ENCODE peak calls at places on chromosome 20, in six cellular contexts. One of them, this sample, is unnamed.

GRCh38 chr20:62922451-62922921 is 3.8 kb downstream of the DIDO1 start:
- DNase-seq in heart left ventricle: no peak
- DNase-seq in mammary epithelial cell: no peak
- DNase-seq in right atrium auricular region: no peak
- DNase-seq in IMR-90: no peak
- DNase-seq in H9: no peak
- DNase-seq in this sample: no peak

GRCh38 chr20:57038608-57039440 is 227.6 kb downstream of the BMP7 start:
- DNase-seq in heart left ventricle: no peak
- DNase-seq in mammary epithelial cell: no peak
- DNase-seq in right atrium auricular region: no peak
- DNase-seq in IMR-90: no peak
- DNase-seq in H9: no peak
- DNase-seq in this sample: no peak

GRCh38 chr20:18165553-18165952 is 27.9 kb downstream of the KAT14 start:
- DNase-seq in heart left ventricle: no peak
- DNase-seq in mammary epithelial cell: no peak
- DNase-seq in right atrium auricular region: no peak
- DNase-seq in IMR-90: peak; percentile 12
- DNase-seq in H9: no peak
- DNase-seq in this sample: no peak

GRCh38 chr20:3045042-3045815 is 623 bp upstream of the MRPS26 start:
- DNase-seq in heart left ventricle: peak; percentile 89
- DNase-seq in mammary epithelial cell: peak; percentile 85
- DNase-seq in right atrium auricular region: peak; percentile 89
- DNase-seq in IMR-90: peak; percentile 86
- DNase-seq in H9: peak; percentile 86
- DNase-seq in this sample: peak; percentile 80

GRCh38 chr20:34165246-34165645 is 53.2 kb upstream of the EIF2S2 start:
- DNase-seq in heart left ventricle: no peak
- DNase-seq in mammary epithelial cell: no peak
- DNase-seq in right atrium auricular region: no peak
- DNase-seq in IMR-90: no peak
- DNase-seq in H9: no peak
- DNase-seq in this sample: no peak

GRCh38 chr20:32506721-32507120 is 78.4 kb downstream of the NOL4L start:
- DNase-seq in heart left ventricle: no peak
- DNase-seq in mammary epithelial cell: no peak
- DNase-seq in right atrium auricular region: no peak
- DNase-seq in IMR-90: no peak
- DNase-seq in H9: peak; percentile 83
- DNase-seq in this sample: no peak

GRCh38 chr20:47126709-47127108 is 229.8 kb downstream of the ZMYND8 start:
- DNase-seq in heart left ventricle: no peak
- DNase-seq in mammary epithelial cell: peak; percentile 21
- DNase-seq in right atrium auricular region: no peak
- DNase-seq in IMR-90: peak; percentile 69
- DNase-seq in H9: no peak
- DNase-seq in this sample: no peak

GRCh38 chr20:56360899-56361199 is 2.1 kb downstream of the FAM210B start:
- DNase-seq in heart left ventricle: no peak
- DNase-seq in mammary epithelial cell: no peak
- DNase-seq in right atrium auricular region: no peak
- DNase-seq in IMR-90: no peak
- DNase-seq in H9: no peak
- DNase-seq in this sample: no peak

GRCh38 chr20:6660441-6660840 is 107.0 kb upstream of the BMP2 start:
- DNase-seq in heart left ventricle: no peak
- DNase-seq in mammary epithelial cell: peak; percentile 79
- DNase-seq in right atrium auricular region: no peak
- DNase-seq in IMR-90: no peak
- DNase-seq in H9: no peak
- DNase-seq in this sample: no peak

GRCh38 chr20:54021446-54022235 is 48.8 kb downstream of the BCAS1 start:
- DNase-seq in heart left ventricle: no peak
- DNase-seq in mammary epithelial cell: no peak
- DNase-seq in right atrium auricular region: no peak
- DNase-seq in IMR-90: no peak
- DNase-seq in H9: no peak
- DNase-seq in this sample: no peak

GRCh38 chr20:63101781-63102719 is 95.3 kb upstream of the BHLHE23 start:
- DNase-seq in heart left ventricle: no peak
- DNase-seq in mammary epithelial cell: peak; percentile 32
- DNase-seq in right atrium auricular region: no peak
- DNase-seq in IMR-90: peak; percentile 24
- DNase-seq in H9: peak; percentile 40
- DNase-seq in this sample: peak; percentile 61

GRCh38 chr20:24665741-24666191 is 196.3 kb downstream of the SYNDIG1 start:
- DNase-seq in heart left ventricle: no peak
- DNase-seq in mammary epithelial cell: no peak
- DNase-seq in right atrium auricular region: no peak
- DNase-seq in IMR-90: no peak
- DNase-seq in H9: no peak
- DNase-seq in this sample: no peak
- H3K27ac ChIP-seq in heart left ventricle: no peak overlapping the region
- H3K27ac ChIP-seq in mammary epithelial cell: no peak overlapping the region
- H3K27ac ChIP-seq in right atrium auricular region: no peak overlapping the region
- H3K27ac ChIP-seq in IMR-90: no peak overlapping the region
- H3K27ac ChIP-seq in H9: no peak overlapping the region
- H3K27ac ChIP-seq in this sample: no peak overlapping the region

GRCh38 chr20:51985753-51986152 is 183.4 kb upstream of the SALL4 start:
- DNase-seq in heart left ventricle: no peak
- DNase-seq in mammary epithelial cell: no peak
- DNase-seq in right atrium auricular region: no peak
- DNase-seq in IMR-90: no peak
- DNase-seq in H9: peak; percentile 34
- DNase-seq in this sample: no peak
- H3K4me1 ChIP-seq in heart left ventricle: peaks cover 3% of the 10 kb centered on the region
- H3K4me1 ChIP-seq in mammary epithelial cell: peaks cover 13% of the 10 kb centered on the region
- H3K4me1 ChIP-seq in right atrium auricular region: peaks cover 6% of the 10 kb centered on the region
- H3K4me1 ChIP-seq in IMR-90: peaks cover 9% of the 10 kb centered on the region
- H3K4me1 ChIP-seq in H9: no peaks in the 10 kb centered on the region
- H3K4me1 ChIP-seq in this sample: no peaks in the 10 kb centered on the region

GRCh38 chr20:45307076-45307645 is 521 bp downstream of the RBPJL start:
- DNase-seq in heart left ventricle: no peak
- DNase-seq in mammary epithelial cell: no peak
- DNase-seq in right atrium auricular region: no peak
- DNase-seq in IMR-90: no peak
- DNase-seq in H9: peak; percentile 32
- DNase-seq in this sample: no peak

GRCh38 chr20:45305262-45305661 is 1.4 kb upstream of the RBPJL start:
- DNase-seq in heart left ventricle: no peak
- DNase-seq in mammary epithelial cell: no peak
- DNase-seq in right atrium auricular region: no peak
- DNase-seq in IMR-90: no peak
- DNase-seq in H9: peak; percentile 46
- DNase-seq in this sample: no peak

GRCh38 chr20:45309075-45309474 is 976 bp upstream of the MATN4 start:
- DNase-seq in heart left ventricle: no peak
- DNase-seq in mammary epithelial cell: no peak
- DNase-seq in right atrium auricular region: no peak
- DNase-seq in IMR-90: no peak
- DNase-seq in H9: peak; percentile 10
- DNase-seq in this sample: no peak

GRCh38 chr20:45306431-45306982 is at the start of gene RBPJL:
- DNase-seq in heart left ventricle: no peak
- DNase-seq in mammary epithelial cell: no peak
- DNase-seq in right atrium auricular region: no peak
- DNase-seq in IMR-90: no peak
- DNase-seq in H9: peak; percentile 71
- DNase-seq in this sample: peak; percentile 42

DNA sequence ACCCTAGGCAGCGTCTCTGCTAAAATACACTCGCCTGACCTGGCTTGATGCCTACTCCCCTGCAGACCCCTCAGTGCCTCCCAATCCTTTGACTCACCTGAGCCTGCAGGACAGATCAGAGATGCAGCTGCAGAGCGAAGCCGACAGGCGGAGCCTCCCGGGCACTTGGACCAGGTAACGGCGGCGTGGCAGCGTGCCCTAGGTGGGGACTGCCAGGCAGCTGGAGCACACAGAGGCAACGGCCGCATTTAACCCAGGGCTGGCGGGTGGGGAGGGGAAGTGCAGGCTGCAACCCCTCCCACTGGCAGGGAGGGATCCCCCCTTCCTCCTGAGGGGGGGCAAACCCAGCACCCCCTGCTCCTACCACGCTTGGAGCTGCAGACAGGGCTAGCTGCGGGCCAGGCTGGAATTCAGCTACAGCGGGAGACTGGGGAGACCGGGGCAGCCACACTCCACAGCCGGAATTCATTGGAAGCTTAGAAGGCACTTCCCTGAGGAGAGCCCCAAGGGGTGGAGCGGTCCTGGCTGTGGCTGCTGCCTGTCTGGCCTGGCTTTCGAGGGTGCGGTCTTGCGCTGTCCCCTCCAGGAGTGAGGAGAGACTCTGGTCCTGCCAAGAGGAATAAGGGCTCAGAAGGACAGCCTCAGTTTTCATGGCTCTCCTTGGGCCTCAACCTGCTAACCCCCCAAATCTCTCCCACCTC is at the start of gene MATN4:
- DNase-seq in heart left ventricle: no peak
- DNase-seq in mammary epithelial cell: no peak
- DNase-seq in right atrium auricular region: peak; percentile 61
- DNase-seq in IMR-90: no peak
- DNase-seq in H9: peak; percentile 65
- DNase-seq in this sample: no peak
- TF ChIP-seq CTCF in heart left ventricle: no peak
- TF ChIP-seq CTCF in mammary epithelial cell: peak; percentile 33
- TF ChIP-seq CTCF in right atrium auricular region: no peak
- TF ChIP-seq CTCF in IMR-90: no peak
- TF ChIP-seq CTCF in H9: no peak
- TF ChIP-seq CTCF in this sample: no peak

GRCh38 chr20:43508106-43508505 is 609 bp downstream of the L3MBTL1 start:
- DNase-seq in heart left ventricle: no peak
- DNase-seq in mammary epithelial cell: no peak
- DNase-seq in right atrium auricular region: no peak
- DNase-seq in IMR-90: no peak
- DNase-seq in H9: peak; percentile 54
- DNase-seq in this sample: no peak

GRCh38 chr20:43511879-43512278 is 4.4 kb downstream of the L3MBTL1 start:
- DNase-seq in heart left ventricle: no peak
- DNase-seq in mammary epithelial cell: no peak
- DNase-seq in right atrium auricular region: no peak
- DNase-seq in IMR-90: no peak
- DNase-seq in H9: no peak
- DNase-seq in this sample: no peak

GRCh38 chr20:43508604-43509040 is 1.1 kb downstream of the L3MBTL1 start:
- DNase-seq in heart left ventricle: no peak
- DNase-seq in mammary epithelial cell: no peak
- DNase-seq in right atrium auricular region: no peak
- DNase-seq in IMR-90: no peak
- DNase-seq in H9: peak; percentile 94
- DNase-seq in this sample: peak; percentile 11

GRCh38 chr20:43506238-43506637 is 1.3 kb upstream of the L3MBTL1 start:
- DNase-seq in heart left ventricle: no peak
- DNase-seq in mammary epithelial cell: no peak
- DNase-seq in right atrium auricular region: no peak
- DNase-seq in IMR-90: no peak
- DNase-seq in H9: no peak
- DNase-seq in this sample: no peak

GRCh38 chr20:43507150-43508080 is at the start of gene L3MBTL1:
- DNase-seq in heart left ventricle: peak; percentile 52
- DNase-seq in mammary epithelial cell: peak; percentile 64
- DNase-seq in right atrium auricular region: no peak
- DNase-seq in IMR-90: peak; percentile 23
- DNase-seq in H9: peak; percentile 83
- DNase-seq in this sample: peak; percentile 59
- H3K27ac ChIP-seq in heart left ventricle: no peak within 1 kb of the TSS
- H3K27ac ChIP-seq in mammary epithelial cell: peak within 1 kb of the TSS; percentile 42
- H3K27ac ChIP-seq in right atrium auricular region: no peak within 1 kb of the TSS
- H3K27ac ChIP-seq in IMR-90: no peak within 1 kb of the TSS
- H3K27ac ChIP-seq in H9: no peak within 1 kb of the TSS
- H3K27ac ChIP-seq in this sample: no peak within 1 kb of the TSS

DNA sequence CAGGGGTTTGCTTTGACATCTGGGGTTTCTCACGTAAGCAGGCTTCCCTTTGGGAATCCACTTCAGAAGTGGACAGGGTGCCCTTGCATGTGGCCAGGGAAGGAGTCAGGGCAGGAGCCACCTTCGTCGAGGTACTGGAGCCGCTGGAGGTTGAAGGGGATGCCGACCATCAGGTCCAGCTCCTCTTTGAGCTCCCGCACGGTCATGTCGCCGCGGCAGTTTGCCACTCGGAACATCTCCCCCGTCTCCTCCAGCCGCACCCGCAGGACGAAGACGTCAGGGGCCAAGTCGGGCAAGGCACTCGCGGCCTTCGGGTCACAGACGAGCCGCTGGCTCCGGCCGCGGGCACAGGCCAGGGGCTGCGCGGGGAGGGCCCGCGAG is 360 bp downstream of the ANKRD60 start:
- DNase-seq in heart left ventricle: no peak
- DNase-seq in mammary epithelial cell: no peak
- DNase-seq in right atrium auricular region: no peak
- DNase-seq in IMR-90: peak; percentile 33
- DNase-seq in H9: no peak
- DNase-seq in this sample: no peak
- H3K4me1 ChIP-seq in heart left ventricle: peaks cover 6% of the 10 kb centered on the region
- H3K4me1 ChIP-seq in mammary epithelial cell: no peaks in the 10 kb centered on the region
- H3K4me1 ChIP-seq in right atrium auricular region: peaks cover 19% of the 10 kb centered on the region
- H3K4me1 ChIP-seq in IMR-90: no peaks in the 10 kb centered on the region
- H3K4me1 ChIP-seq in H9: no peaks in the 10 kb centered on the region
- H3K4me1 ChIP-seq in this sample: peaks cover 10% of the 10 kb centered on the region

DNA sequence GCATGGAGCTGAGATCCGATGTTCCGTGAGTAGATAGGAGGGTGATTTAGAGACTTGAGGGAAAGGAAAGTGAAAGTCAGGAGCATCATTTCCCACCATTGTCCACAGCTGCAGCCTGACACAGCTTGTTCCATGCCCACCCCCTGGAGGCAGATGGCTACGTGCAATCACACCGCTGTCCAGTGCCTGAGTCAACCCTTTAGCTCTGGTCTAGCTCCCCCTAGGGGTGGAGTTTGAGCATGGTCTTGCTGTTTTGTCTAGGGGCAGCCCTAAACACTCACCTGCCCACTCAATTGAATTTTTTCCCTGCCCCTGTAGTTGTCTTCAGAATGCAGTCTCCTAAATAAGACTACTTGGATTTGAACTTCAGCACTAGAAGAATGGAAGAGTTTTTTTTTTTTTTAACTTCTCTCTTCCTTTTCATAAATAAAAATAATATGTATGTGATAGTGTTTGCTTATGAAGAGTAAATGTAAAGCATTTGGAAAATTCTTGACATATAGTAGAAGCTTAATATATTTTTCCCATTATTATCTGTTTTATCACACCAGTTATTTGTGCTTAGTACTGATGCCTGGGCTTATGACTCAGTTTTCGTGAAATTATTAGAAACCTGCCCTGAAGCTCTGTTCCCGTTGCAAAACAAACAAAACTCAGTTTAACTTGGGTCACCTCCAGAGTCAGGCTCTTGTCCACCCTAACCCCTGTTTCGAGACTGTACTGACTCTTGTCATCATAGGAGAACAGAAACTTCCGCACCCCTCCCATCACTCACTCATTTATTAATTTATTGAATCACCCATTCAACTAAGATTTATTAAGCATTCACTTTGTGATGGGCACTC is 814.8 kb downstream of the MAFB start:
- DNase-seq in heart left ventricle: peak; percentile 79
- DNase-seq in mammary epithelial cell: peak; percentile 67
- DNase-seq in right atrium auricular region: peak; percentile 86
- DNase-seq in IMR-90: peak; percentile 89
- DNase-seq in H9: peak; percentile 84
- DNase-seq in this sample: peak; percentile 92
- TF ChIP-seq CTCF in heart left ventricle: peak; percentile 84
- TF ChIP-seq CTCF in mammary epithelial cell: peak; percentile 93
- TF ChIP-seq CTCF in right atrium auricular region: peak; percentile 86
- TF ChIP-seq CTCF in IMR-90: peak; percentile 95
- TF ChIP-seq CTCF in H9: peak; percentile 92
- TF ChIP-seq CTCF in this sample: peak; percentile 97